ENCODE peak calls at places on chromosomes 6 and 20, in ten cellular contexts. H is SK-N-SH, W is hepatocyte, U is PC-9, K is HCT116, R is GM23248, V is PC-3, P is GM23338, D is OCI-LY7, C is Karpas-422. G is an unnamed sample. For H3K9me2, the result is how much of the 10 kb centered on the place peaks cover.

GRCh38 chr6:144310761-144311160 is 25.6 kb downstream of the UTRN start:
- DNase-seq in K (no peak), V (no peak), U (no peak), P (no peak), H (no peak), R (no peak), D (no peak), C (no peak), W (no peak), G (no peak)

GRCh38 chr6:125217369-125217768 is 63.8 kb downstream of the TPD52L1 start:
- DNase-seq in D (no peak), V (no peak), C (no peak), K (no peak), H (no peak), U (no peak), P (no peak), R (no peak), W (no peak), G (no peak)

GRCh38 chr6:18259675-18260447 is 4.5 kb downstream of the DEK start:
- DNase-seq in R (peak), P (no peak), C (no peak), K (no peak), H (no peak), U (no peak), V (peak), W (no peak), D (no peak), G (no peak)

GRCh38 chr6:21438986-21439352 is 154.6 kb upstream of the SOX4 start:
- DNase-seq in P (no peak), C (no peak), V (peak), W (no peak), K (no peak), R (peak), D (no peak), H (no peak), U (no peak), G (peak)

GRCh38 chr6:158757753-158758090 is 61.4 kb downstream of the EZR start:
- DNase-seq in D (no peak), C (no peak), K (no peak), R (no peak), H (no peak), P (no peak), W (no peak), V (no peak), U (no peak), G (no peak)

GRCh38 chr6:21804941-21805610 is 211.5 kb downstream of the SOX4 start:
- DNase-seq in U (no peak), D (no peak), W (no peak), V (no peak), R (no peak), C (no peak), P (no peak), K (no peak), H (no peak), G (no peak)

GRCh38 chr20:44215125-44215524 is 4.6 kb upstream of the OSER1 start:
- DNase-seq in U (peak), W (peak), D (peak), H (peak), C (peak), R (peak), K (peak), V (peak), P (peak), G (peak)

GRCh38 chr6:34027445-34027936 is 118.4 kb downstream of the GRM4 start:
- DNase-seq in W (peak), P (peak), V (peak), D (peak), H (peak), U (peak), K (peak), R (peak), C (peak), G (peak)

GRCh38 chr20:43667341-43668132 is 623 bp downstream of the MYBL2 start:
- DNase-seq in H (peak), D (peak), U (peak), P (peak), R (peak), C (peak), W (no peak), V (peak), K (no peak), G (peak)

GRCh38 chr6:7219310-7219709 is 93.7 kb downstream of the SSR1 start:
- DNase-seq in D (no peak), V (peak), R (peak), C (no peak), K (no peak), W (peak), P (no peak), U (peak), H (no peak), G (no peak)

GRCh38 chr6:37021356-37022129 is 16.1 kb downstream of the FGD2 start:
- DNase-seq in K (no peak), R (peak), U (peak), W (peak), V (peak), P (peak), H (no peak), C (peak), D (peak), G (peak)

GRCh38 chr20:63260521-63260920 is 6.3 kb upstream of the NKAIN4 start:
- DNase-seq in K (no peak), U (no peak), P (no peak), V (no peak), D (no peak), C (no peak), W (no peak), H (no peak), R (no peak), G (no peak)
- H3K9me2 ChIP-seq in K (under half), U (under half), P (under half), V (under half), D (under half), C (under half), W (under half), H (under half), R (under half), G (under half)

GRCh38 chr6:41492261-41492891 is 53.8 kb upstream of the FOXP4 start:
- DNase-seq in U (no peak), R (no peak), K (no peak), W (no peak), P (peak), D (no peak), H (no peak), C (no peak), V (no peak), G (no peak)
- H3K4me2 ChIP-seq in U (no peak), R (no peak), K (no peak), W (no peak), P (peak), D (no peak), H (no peak), C (no peak), V (no peak), G (no peak)

GRCh38 chr20:11050350-11050749 is 376.6 kb upstream of the JAG1 start:
- DNase-seq in U (no peak), W (no peak), V (peak), D (no peak), K (no peak), H (no peak), C (no peak), R (no peak), P (no peak), G (no peak)
- H3K9me2 ChIP-seq in U (under half), W (under half), V (under half), D (under half), K (under half), H (under half), C (under half), R (under half), P (under half), G (under half)

DNA sequence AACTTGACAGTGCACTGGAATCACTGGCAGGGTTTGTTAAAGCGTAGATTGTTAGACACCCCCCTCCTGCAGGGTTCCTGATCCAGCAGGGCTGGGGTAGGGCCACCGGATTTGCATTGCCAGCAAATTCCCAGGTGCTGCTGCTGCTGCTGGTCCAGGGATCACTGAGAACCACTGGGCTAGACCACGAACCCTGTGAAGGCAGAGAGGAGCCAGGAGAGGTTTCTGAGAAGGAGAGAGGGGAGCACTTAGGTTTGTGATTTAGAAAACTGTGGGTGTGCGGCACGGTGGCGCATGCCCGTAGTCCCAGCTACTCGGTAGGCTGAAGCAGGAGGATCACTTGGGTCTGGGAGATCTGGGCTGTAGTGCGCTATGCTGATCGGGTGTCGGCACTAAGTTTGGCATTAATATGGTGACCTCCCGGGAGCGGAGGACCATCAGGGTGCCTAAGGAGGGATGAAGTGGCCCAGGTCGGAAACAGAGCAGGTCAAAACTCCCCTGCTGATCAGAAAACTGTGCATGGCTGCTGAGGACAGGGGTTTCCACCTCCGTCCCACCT is 53.6 kb upstream of the FAM83D start:
- DNase-seq in C (no peak), U (no peak), R (no peak), V (no peak), K (no peak), W (no peak), D (peak), H (no peak), P (no peak), G (peak)
- H3K4me2 ChIP-seq in C (no peak), U (peak), R (no peak), V (peak), K (no peak), W (no peak), D (peak), H (no peak), P (no peak), G (peak)

DNA sequence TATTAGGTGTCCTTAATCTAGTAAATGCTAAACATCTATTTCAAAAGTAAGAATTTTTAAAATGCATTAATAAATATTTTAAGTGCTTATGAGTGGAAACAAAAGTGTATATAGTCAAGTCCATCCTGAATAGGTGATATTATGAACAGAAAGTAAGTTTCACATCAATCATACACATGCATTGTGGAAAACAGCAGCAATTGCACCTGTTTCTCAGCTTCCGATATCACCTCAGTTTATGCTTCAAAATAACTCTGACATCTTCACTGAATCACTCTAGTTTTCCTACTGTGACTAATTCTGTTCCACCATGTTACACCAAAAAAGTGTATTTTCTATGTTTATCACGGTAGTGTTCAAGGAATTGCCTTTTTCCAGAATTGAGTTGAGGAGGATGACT is 172.6 kb upstream of the MANEA start:
- DNase-seq in H (no peak), D (no peak), K (no peak), W (no peak), V (no peak), R (no peak), C (no peak), P (no peak), U (no peak), G (peak)
- H3K9me2 ChIP-seq in H (under half), D (under half), K (under half), W (under half), V (under half), R (under half), C (under half), P (under half), U (under half), G (under half)

GRCh38 chr20:59163641-59164530 is at the start of gene ZNF831:
- DNase-seq in U (no peak), W (no peak), H (no peak), V (no peak), D (peak), R (no peak), K (no peak), C (peak), P (no peak), G (no peak)
- H3K4me2 ChIP-seq in U (no peak), W (no peak), H (no peak), V (no peak), D (peak), R (no peak), K (no peak), C (peak), P (no peak), G (no peak)

GRCh38 chr6:53796791-53797190 is 2.0 kb downstream of the LRRC1 start:
- DNase-seq in D (no peak), P (no peak), V (peak), C (no peak), H (no peak), W (no peak), R (peak), K (no peak), U (no peak), G (no peak)
- H3K9me2 ChIP-seq in D (under half), P (under half), V (under half), C (under half), H (under half), W (under half), R (under half), K (under half), U (under half), G (under half)

GRCh38 chr6:73519943-73520687 is 717 bp downstream of the EEF1A1 start:
- DNase-seq in H (peak), P (peak), R (peak), D (peak), K (no peak), C (peak), U (peak), V (peak), W (peak), G (peak)
- H3K4me2 ChIP-seq in H (peak), P (peak), R (peak), D (peak), K (peak), C (peak), U (peak), V (peak), W (peak), G (peak)

G was measured in MM.1S.